ENCODE peak calls at places on chromosome 1, in ten cellular contexts. Y is A673; G is PC-3; L is left lung; C is stimulated activated CD8-positive, alpha-beta memory T cell treated with anti-CD3 and anti-CD28 coated beads, Interleukin-7, amount 100 ng/mL, for 48 hours; W is NCI-H1694 treated with DMSO at 0.1 percent for 48 hours; X is heart left ventricle; N is ELF-1; K is fibroblast of lung; A is activated CD4-positive, alpha-beta T cell treated with anti-CD3 and anti-CD28 coated beads, Interleukin-2, amount 10 ng/mL, durations not matched to agents 7 days and 5 days. Q is an unnamed sample.
A peak's percentile ranks its signal among the peaks of the same experiment; 100 is the strongest.

GRCh38 chr1:148264374-148265276 is 112.5 kb upstream of the NBPF11 start:
- DNase-seq in Y (peak; percentile 18), G (no peak), L (no peak), C (no peak), W (no peak), X (peak; percentile 21), N (peak; percentile 93), K (peak; percentile 82), A (no peak), Q (peak; percentile 96)

GRCh38 chr1:8632092-8632491 is 185.3 kb downstream of the RERE start:
- DNase-seq in Y (no peak), G (no peak), L (no peak), C (no peak), W (no peak), X (no peak), N (no peak), K (no peak), A (no peak), Q (no peak)

GRCh38 chr1:218330043-218330623 is 15.0 kb upstream of the TGFB2 start:
- DNase-seq in Y (peak; percentile 49), G (peak; percentile 81), L (no peak), C (no peak), W (peak; percentile 67), X (no peak), N (no peak), K (peak; percentile 44), A (no peak), Q (peak; percentile 58)

GRCh38 chr1:64871256-64871655 is 95.1 kb downstream of the JAK1 start:
- DNase-seq in Y (no peak), G (no peak), L (no peak), C (no peak), W (no peak), X (no peak), N (no peak), K (no peak), A (no peak), Q (no peak)

GRCh38 chr1:201504799-201505504 is 2.0 kb downstream of the CSRP1 start:
- DNase-seq in Y (no peak), G (peak; percentile 54), L (no peak), C (no peak), W (no peak), X (no peak), N (no peak), K (no peak), A (no peak), Q (no peak)

GRCh38 chr1:173507205-173507846 is 30.2 kb downstream of the PRDX6 start:
- DNase-seq in Y (peak; percentile 69), G (peak; percentile 100), L (no peak), C (no peak), W (no peak), X (no peak), N (peak; percentile 14), K (peak; percentile 91), A (no peak), Q (peak; percentile 81)

GRCh38 chr1:51445346-51446090 is 73.5 kb downstream of the EPS15 start:
- DNase-seq in Y (peak; percentile 85), G (no peak), L (no peak), C (no peak), W (no peak), X (no peak), N (no peak), K (no peak), A (no peak), Q (no peak)

GRCh38 chr1:179278920-179279319 is 14.7 kb upstream of the SOAT1 start:
- DNase-seq in Y (no peak), G (no peak), L (no peak), C (no peak), W (no peak), X (no peak), N (no peak), K (no peak), A (no peak), Q (no peak)

GRCh38 chr1:56426587-56426986 is 152.8 kb downstream of the PLPP3 start:
- DNase-seq in Y (no peak), G (no peak), L (no peak), C (no peak), W (no peak), X (no peak), N (no peak), K (no peak), A (no peak), Q (no peak)

GRCh38 chr1:163528710-163529348 is 207.1 kb downstream of the NUF2 start:
- DNase-seq in Y (peak; percentile 71), G (peak; percentile 67), L (no peak), C (no peak), W (peak; percentile 33), X (no peak), N (no peak), K (peak; percentile 13), A (peak; percentile 15), Q (peak; percentile 43)